ENCODE peak calls at places on chromosomes 13 and 19, in four cellular contexts. D, B, E and A are unnamed samples.
A peak's percentile ranks its signal among the peaks of the same experiment; 100 is the strongest.

GRCh38 chr13:33637978-33638743 is 179.8 kb upstream of the RFC3 start:
- DNase-seq in D (no peak), B (no peak), E (no peak), A (no peak)

GRCh38 chr19:58550362-58551122 is 4.4 kb downstream of the CHMP2A start:
- DNase-seq in D (no peak), B (no peak), E (no peak), A (no peak)

GRCh38 chr13:46968450-46968849 is 71.6 kb upstream of the HTR2A start:
- DNase-seq in D (no peak), B (no peak), E (no peak), A (no peak)

GRCh38 chr19:18465214-18465963 is 27.5 kb upstream of the ISYNA1 start:
- DNase-seq in D (no peak), B (no peak), E (no peak), A (no peak)

GRCh38 chr19:18551631-18552030 is 6.0 kb upstream of the KXD1 start:
- DNase-seq in D (no peak), B (no peak), E (no peak), A (no peak)

GRCh38 chr19:30881986-30882385 is 467.2 kb downstream of the TSHZ3 start:
- DNase-seq in D (no peak), B (no peak), E (no peak), A (no peak)

GRCh38 chr13:108915095-108915633 is 285.8 kb downstream of the MYO16 start:
- DNase-seq in D (no peak), B (peak; percentile 24), E (no peak), A (peak; percentile 49)

GRCh38 chr19:46748325-46749109 is 2.3 kb upstream of the STRN4 start:
- DNase-seq in D (no peak), B (peak; percentile 54), E (peak; percentile 59), A (peak; percentile 75)

GRCh38 chr19:11155373-11156120 is at the start of gene SPC24:
- DNase-seq in D (peak; percentile 94), B (peak; percentile 98), E (peak; percentile 100), A (peak; percentile 97)

GRCh38 chr13:94112227-94112626 is 367.3 kb downstream of the DCT start:
- DNase-seq in D (no peak), B (peak; percentile 28), E (no peak), A (peak; percentile 4)

GRCh38 chr13:41054212-41054877 is 7.0 kb upstream of the WBP4 start:
- DNase-seq in D (peak; percentile 37), B (peak; percentile 53), E (no peak), A (peak; percentile 61)

GRCh38 chr19:7421941-7422744 is 66.7 kb downstream of the PEX11G start:
- DNase-seq in D (no peak), B (no peak), E (peak; percentile 2), A (no peak)

GRCh38 chr13:100668408-100668807 is 6.2 kb downstream of the TMTC4 start:
- DNase-seq in D (no peak), B (no peak), E (no peak), A (no peak)

GRCh38 chr19:37654525-37654832 is 786 bp downstream of the ZFP30 start:
- DNase-seq in D (no peak), B (no peak), E (no peak), A (peak; percentile 49)

GRCh38 chr13:94660695-94661324 is 51.5 kb downstream of the SOX21 start:
- DNase-seq in D (no peak), B (no peak), E (peak; percentile 28), A (peak; percentile 11)

GRCh38 chr19:47357788-47358680 is 8.9 kb downstream of the DHX34 start:
- DNase-seq in D (no peak), B (peak; percentile 22), E (no peak), A (peak; percentile 72)

GRCh38 chr19:17246681-17247425 is 1.1 kb upstream of the NR2F6 start:
- DNase-seq in D (no peak), B (peak; percentile 80), E (no peak), A (no peak)

GRCh38 chr13:104473936-104474335 is 1407.7 kb upstream of the SLC10A2 start:
- DNase-seq in D (no peak), B (no peak), E (no peak), A (no peak)

GRCh38 chr19:13057147-13057572 is 45.5 kb downstream of the LYL1 start:
- DNase-seq in D (no peak), B (peak; percentile 37), E (no peak), A (no peak)

GRCh38 chr13:30072818-30073186 is 222.4 kb upstream of the UBL3 start:
- DNase-seq in D (no peak), B (no peak), E (no peak), A (no peak)

DNA sequence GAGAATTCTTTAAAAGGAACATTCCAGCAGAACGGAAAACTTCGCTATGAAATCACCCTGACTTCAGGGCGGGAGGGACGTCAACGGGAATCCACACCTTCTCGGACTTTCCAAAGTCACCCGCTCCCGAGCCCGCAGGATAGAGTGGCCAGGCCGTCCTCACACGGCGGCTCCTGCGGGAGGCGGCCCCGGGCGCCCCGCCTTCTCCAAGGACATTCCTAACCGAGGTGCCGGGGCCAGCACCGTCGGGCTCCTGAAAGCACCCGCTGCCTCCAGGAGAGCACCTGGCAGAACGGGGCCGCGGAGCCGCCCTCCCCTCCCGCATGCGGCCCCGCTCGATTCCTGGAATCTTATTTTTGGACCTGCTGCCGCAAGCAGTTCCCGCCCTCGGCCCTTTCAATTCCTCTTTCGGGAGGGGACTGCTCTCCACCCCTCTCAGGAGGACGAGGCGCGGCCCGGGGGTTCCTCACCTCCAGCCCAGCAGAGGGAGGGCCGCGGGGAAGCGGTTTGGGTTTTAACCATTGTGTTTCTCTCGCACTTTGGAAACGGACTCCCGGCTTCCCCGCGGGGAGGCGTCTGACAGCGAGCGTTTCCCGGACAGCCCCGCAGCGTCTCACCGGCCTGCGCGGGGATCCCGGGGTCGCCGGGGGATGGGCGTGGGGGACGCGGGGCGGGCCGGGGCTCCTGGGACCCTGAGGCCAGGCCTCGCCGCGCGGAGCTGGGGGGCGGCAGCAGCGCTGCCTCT is 938 bp downstream of the GAS6 start:
- DNase-seq in D (no peak), B (no peak), E (peak; percentile 51), A (peak; percentile 32)
- TF ChIP-seq ESRRA in D (no peak), B (no peak), E (no peak), A (no peak)

GRCh38 chr19:16085115-16085514 is 8.8 kb downstream of the TPM4 start:
- DNase-seq in D (no peak), B (no peak), E (no peak), A (no peak)
- H3K4me3 ChIP-seq in D (no peak overlapping the region), B (no peak overlapping the region), E (no peak overlapping the region), A (no peak overlapping the region)

GRCh38 chr19:2337329-2337707 is 8.8 kb downstream of the SPPL2B start:
- DNase-seq in D (no peak), B (peak; percentile 29), E (no peak), A (no peak)
- TF ChIP-seq MAX in D (no peak), B (no peak), E (no peak), A (no peak)

GRCh38 chr19:23392706-23393105 is 2.6 kb downstream of the ZNF91 start:
- DNase-seq in D (no peak), B (no peak), E (no peak), A (no peak)
- TF ChIP-seq ESRRA in D (no peak), B (no peak), E (no peak), A (no peak)

GRCh38 chr13:36359301-36359950 is 13.2 kb upstream of the SPART start:
- DNase-seq in D (no peak), B (peak; percentile 55), E (no peak), A (no peak)
- H3K4me3 ChIP-seq in D (no peak overlapping the region), B (no peak overlapping the region), E (no peak overlapping the region), A (no peak overlapping the region)

GRCh38 chr19:50779504-50780457 is 9.5 kb downstream of the GPR32 start:
- DNase-seq in D (no peak), B (no peak), E (no peak), A (no peak)
- TF ChIP-seq MAX in D (no peak), B (no peak), E (no peak), A (no peak)

DNA sequence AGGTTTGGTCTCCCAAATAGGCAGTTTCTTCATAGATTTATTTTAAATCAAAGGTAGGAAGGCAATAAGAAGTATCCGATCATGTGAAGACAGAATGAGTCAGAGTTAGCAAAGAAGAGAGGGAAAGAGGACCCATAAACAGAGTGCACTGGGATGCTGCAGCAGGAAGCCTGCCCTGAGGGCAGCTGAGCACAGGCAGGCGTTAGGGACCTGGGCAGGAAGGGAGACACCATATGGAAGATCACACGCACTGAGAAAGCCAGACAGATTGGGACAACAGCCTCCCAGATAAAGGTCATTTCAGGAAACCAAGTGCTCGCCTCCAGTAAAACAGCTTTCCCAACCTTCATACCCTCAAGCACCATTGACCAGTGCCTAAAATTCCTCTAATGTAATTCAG is 598.0 kb downstream of the EFNB2 start:
- DNase-seq in D (no peak), B (no peak), E (no peak), A (no peak)
- TF ChIP-seq ESRRA in D (no peak), B (no peak), E (no peak), A (no peak)